ENCODE peak calls at places on chromosome 1, in ten cellular contexts. R, G, V, Y, J, P, W, K, D and M are unnamed samples.

GRCh38 chr1:34686531-34686930 is 68.3 kb upstream of the GJB5 start:
- DNase-seq in R (no peak), G (no peak), V (no peak), Y (no peak), J (no peak), P (no peak), W (no peak), K (no peak), D (no peak), M (no peak)

GRCh38 chr1:230464618-230465017 is 38.5 kb upstream of the PGBD5 start:
- DNase-seq in R (no peak), G (peak; percentile 34), V (no peak), Y (no peak), J (no peak), P (no peak), W (no peak), K (no peak), D (no peak), M (peak; percentile 1)

GRCh38 chr1:156282143-156282478 is 514 bp downstream of the SMG5 start:
- DNase-seq in R (no peak), G (peak; percentile 45), V (no peak), Y (no peak), J (no peak), P (no peak), W (no peak), K (no peak), D (no peak), M (peak; percentile 22)

GRCh38 chr1:27527857-27528700 is 38.1 kb upstream of the WASF2 start:
- DNase-seq in R (no peak), G (peak; percentile 66), V (peak; percentile 82), Y (peak; percentile 73), J (peak; percentile 60), P (no peak), W (peak; percentile 37), K (no peak), D (peak; percentile 32), M (no peak)

GRCh38 chr1:46173361-46173856 is 1.5 kb upstream of the TSPAN1 start:
- DNase-seq in R (no peak), G (peak; percentile 94), V (no peak), Y (no peak), J (no peak), P (peak; percentile 56), W (no peak), K (no peak), D (no peak), M (no peak)

GRCh38 chr1:73593379-73593778 is 604.6 kb downstream of the LRRIQ3 start:
- DNase-seq in R (peak; percentile 16), G (no peak), V (no peak), Y (no peak), J (no peak), P (peak; percentile 18), W (no peak), K (peak; percentile 15), D (no peak), M (peak; percentile 84)

GRCh38 chr1:17307946-17308345 is at the start of gene PADI4:
- DNase-seq in R (peak; percentile 15), G (no peak), V (no peak), Y (no peak), J (no peak), P (no peak), W (no peak), K (no peak), D (no peak), M (no peak)

GRCh38 chr1:30919025-30919881 is 10.7 kb upstream of the SDC3 start:
- DNase-seq in R (no peak), G (no peak), V (no peak), Y (no peak), J (no peak), P (no peak), W (no peak), K (peak; percentile 44), D (no peak), M (no peak)

GRCh38 chr1:184163674-184164470 is 112.3 kb downstream of the TSEN15 start:
- DNase-seq in R (peak; percentile 43), G (no peak), V (no peak), Y (no peak), J (no peak), P (peak; percentile 63), W (no peak), K (no peak), D (no peak), M (peak; percentile 46)

GRCh38 chr1:5949074-5949760 is 43.0 kb downstream of the NPHP4 start:
- DNase-seq in R (no peak), G (no peak), V (peak; percentile 43), Y (no peak), J (peak; percentile 75), P (peak; percentile 12), W (no peak), K (no peak), D (no peak), M (no peak)

GRCh38 chr1:198113302-198113701 is 43.5 kb upstream of the NEK7 start:
- DNase-seq in R (no peak), G (no peak), V (no peak), Y (no peak), J (no peak), P (peak; percentile 48), W (no peak), K (no peak), D (no peak), M (no peak)

GRCh38 chr1:234188454-234188792 is 184.8 kb upstream of the COA6 start:
- DNase-seq in R (no peak), G (no peak), V (peak; percentile 70), Y (no peak), J (no peak), P (no peak), W (peak; percentile 26), K (no peak), D (peak; percentile 38), M (no peak)

GRCh38 chr1:89635825-89636815 is 3.2 kb downstream of the LRRC8C start:
- DNase-seq in R (no peak), G (no peak), V (no peak), Y (no peak), J (no peak), P (no peak), W (no peak), K (no peak), D (no peak), M (no peak)

GRCh38 chr1:206898089-206898908 is 1.1 kb downstream of the IL24 start:
- DNase-seq in R (no peak), G (no peak), V (no peak), Y (no peak), J (no peak), P (peak; percentile 58), W (no peak), K (no peak), D (no peak), M (peak; percentile 1)

GRCh38 chr1:32263744-32264143 is 12.7 kb downstream of the LCK start:
- DNase-seq in R (no peak), G (no peak), V (no peak), Y (peak; percentile 53), J (no peak), P (no peak), W (no peak), K (no peak), D (no peak), M (no peak)

GRCh38 chr1:52365091-52365745 is 787 bp downstream of the CC2D1B start:
- DNase-seq in R (peak; percentile 80), G (peak; percentile 35), V (peak; percentile 68), Y (peak; percentile 13), J (peak; percentile 53), P (peak; percentile 85), W (peak; percentile 63), K (no peak), D (no peak), M (peak; percentile 62)